ENCODE peak calls at places on chromosomes 3 and 15, in seven cellular contexts. V is HT-29; K is mesendoderm; S is RCC 7860; O is substantia nigra; T is naive thymus-derived CD4-positive, alpha-beta T cell; Y is T-cell. I is an unnamed sample.

GRCh38 chr3:3177861-3178497 is 1.5 kb downstream of the CRBN start:
- DNase-seq in V (no peak), K (no peak), S (no peak), O (no peak), T (no peak), Y (no peak), I (no peak)

GRCh38 chr3:39150803-39151631 is 2.4 kb downstream of the CSRNP1 start:
- DNase-seq in V (peak), K (peak), S (peak), O (peak), T (peak), Y (peak), I (peak)

GRCh38 chr3:111252795-111253194 is 181.2 kb downstream of the NECTIN3 start:
- DNase-seq in V (peak), K (peak), S (peak), O (no peak), T (no peak), Y (no peak), I (no peak)

GRCh38 chr3:128497305-128498126 is 4.5 kb upstream of the GATA2 start:
- DNase-seq in V (peak), K (peak), S (no peak), O (no peak), T (peak), Y (peak), I (peak)

GRCh38 chr3:24242012-24242698 is 252.5 kb downstream of the THRB start:
- DNase-seq in V (no peak), K (peak), S (no peak), O (no peak), T (no peak), Y (no peak), I (no peak)

GRCh38 chr15:101046826-101047225 is 127.7 kb downstream of the LRRK1 start:
- DNase-seq in V (no peak), K (no peak), S (no peak), O (no peak), T (peak), Y (no peak), I (no peak)

GRCh38 chr3:141076026-141076797 is 25.1 kb downstream of the SPSB4 start:
- DNase-seq in V (no peak), K (no peak), S (no peak), O (no peak), T (no peak), Y (no peak), I (no peak)

GRCh38 chr3:113890256-113890900 is 51.8 kb downstream of the GRAMD1C start:
- DNase-seq in V (peak), K (peak), S (no peak), O (no peak), T (no peak), Y (no peak), I (no peak)

GRCh38 chr3:114115151-114115550 is 58.6 kb downstream of the QTRT2 start:
- DNase-seq in V (no peak), K (no peak), S (no peak), O (no peak), T (no peak), Y (no peak), I (no peak)

GRCh38 chr15:74525328-74525727 is 15.7 kb upstream of the ARID3B start:
- DNase-seq in V (no peak), K (no peak), S (no peak), O (no peak), T (no peak), Y (no peak), I (no peak)

GRCh38 chr3:164488893-164489292 is 589.4 kb downstream of the SI start:
- DNase-seq in V (no peak), K (no peak), S (no peak), O (no peak), T (no peak), Y (no peak), I (no peak)

GRCh38 chr3:13375464-13375863 is 44.7 kb downstream of the NUP210 start:
- DNase-seq in V (no peak), K (no peak), S (no peak), O (no peak), T (no peak), Y (no peak), I (no peak)

GRCh38 chr15:20348900-20349773 is 192.5 kb downstream of the GOLGA6L6 start:
- DNase-seq in V (no peak), K (no peak), S (no peak), O (no peak), T (peak), Y (peak), I (no peak)

GRCh38 chr3:4322635-4323034 is 19.5 kb downstream of the SETMAR start:
- DNase-seq in V (no peak), K (no peak), S (no peak), O (no peak), T (no peak), Y (no peak), I (no peak)

GRCh38 chr15:43186003-43186353 is 775 bp downstream of the CCNDBP1 start:
- DNase-seq in V (no peak), K (no peak), S (no peak), O (no peak), T (no peak), Y (no peak), I (no peak)

GRCh38 chr3:47984089-47984759 is 32.0 kb downstream of the MAP4 start:
- DNase-seq in V (no peak), K (peak), S (peak), O (no peak), T (no peak), Y (no peak), I (no peak)

GRCh38 chr3:44072601-44073540 is 168.8 kb upstream of the TOPAZ1 start:
- DNase-seq in V (no peak), K (no peak), S (no peak), O (no peak), T (no peak), Y (no peak), I (no peak)

GRCh38 chr3:182909318-182910040 is 70.9 kb downstream of the DCUN1D1 start:
- DNase-seq in V (peak), K (peak), S (peak), O (no peak), T (no peak), Y (no peak), I (peak)

GRCh38 chr3:31077021-31077601 is 182.7 kb upstream of the GADL1 start:
- DNase-seq in V (peak), K (peak), S (peak), O (no peak), T (peak), Y (no peak), I (no peak)

GRCh38 chr3:30112904-30113484 is 493.4 kb upstream of the TGFBR2 start:
- DNase-seq in V (peak), K (peak), S (peak), O (no peak), T (no peak), Y (no peak), I (no peak)

GRCh38 chr3:110564674-110565073 is 506.9 kb upstream of the NECTIN3 start:
- DNase-seq in V (no peak), K (no peak), S (no peak), O (no peak), T (no peak), Y (no peak), I (no peak)